ENCODE peak calls at places on chromosomes 12 and 14, in seven cellular contexts. A is CD4-positive, CD25-positive, alpha-beta regulatory T cell; N is astrocyte; Y is SJCRH30; X is IMR-90; K is adipocyte; R is fibroblast of lung. S is an unnamed sample. For H3K4me1, the result is how much of the 10 kb centered on the place peaks cover.

GRCh38 chr14:62103497-62103896 is 341.3 kb downstream of the SNAPC1 start:
- DNase-seq in R (no peak), N (no peak), X (no peak), K (no peak), A (no peak), Y (no peak), S (no peak)

GRCh38 chr12:106114084-106115068 is 24.4 kb downstream of the NUAK1 start:
- DNase-seq in R (no peak), N (no peak), A (no peak), K (peak), X (peak), Y (no peak), S (no peak)

GRCh38 chr14:94009767-94010166 is 12.7 kb downstream of the CCDC197 start:
- DNase-seq in X (peak), A (no peak), N (peak), R (peak), K (peak), Y (peak), S (no peak)

GRCh38 chr12:57143454-57143853 is 4.0 kb downstream of the LRP1-AS start:
- DNase-seq in K (no peak), R (no peak), N (no peak), Y (no peak), X (no peak), A (no peak), S (no peak)

GRCh38 chr12:6957741-6958608 is 6.8 kb downstream of the PTPN6 start:
- DNase-seq in R (no peak), N (no peak), K (no peak), A (no peak), X (no peak), Y (no peak), S (no peak)

GRCh38 chr12:123813349-123813748 is 51.2 kb downstream of the DNAH10 start:
- DNase-seq in R (peak), A (no peak), Y (no peak), K (peak), X (peak), N (peak), S (no peak)

GRCh38 chr12:103421402-103421801 is 74.4 kb downstream of the C12orf42 start:
- DNase-seq in R (no peak), X (no peak), K (no peak), A (no peak), N (no peak), Y (no peak), S (no peak)

GRCh38 chr12:120261951-120262851 is 3.3 kb downstream of the PXN start:
- DNase-seq in Y (no peak), X (no peak), N (no peak), R (no peak), K (no peak), A (no peak), S (peak)

GRCh38 chr12:132572801-132573760 is 37.3 kb downstream of the LRCOL1 start:
- DNase-seq in R (no peak), X (no peak), A (no peak), K (no peak), N (no peak), Y (no peak), S (no peak)

GRCh38 chr12:112096667-112097066 is 11.9 kb downstream of the NAA25 start:
- DNase-seq in A (no peak), R (peak), X (peak), K (peak), Y (no peak), N (peak), S (no peak)

GRCh38 chr12:6363330-6364036 is 11.9 kb downstream of the SCNN1A start:
- DNase-seq in Y (no peak), K (peak), A (peak), N (no peak), X (peak), R (peak), S (peak)

GRCh38 chr12:47988073-47989022 is 15.9 kb downstream of the COL2A1 start:
- DNase-seq in N (peak), R (peak), K (peak), Y (peak), X (peak), A (no peak), S (peak)

GRCh38 chr12:98126637-98127335 is 388.6 kb upstream of the TMPO start:
- DNase-seq in R (no peak), Y (no peak), X (no peak), N (no peak), K (no peak), A (no peak), S (no peak)

GRCh38 chr14:93332032-93332852 is 594 bp downstream of the BTBD7 start:
- DNase-seq in Y (peak), X (peak), K (peak), N (peak), R (peak), A (no peak), S (peak)

GRCh38 chr14:34554540-34555250 is 15.2 kb upstream of the EAPP start:
- DNase-seq in X (peak), N (no peak), K (peak), R (no peak), A (peak), Y (no peak), S (no peak)

GRCh38 chr14:95045836-95046430 is 111.4 kb downstream of the DICER1 start:
- DNase-seq in Y (no peak), A (no peak), K (no peak), N (no peak), X (no peak), R (no peak), S (no peak)

GRCh38 chr14:70416322-70416716 is 571 bp downstream of the SYNJ2BP start:
- DNase-seq in X (peak), N (peak), R (peak), A (no peak), Y (no peak), K (peak), S (no peak)

GRCh38 chr14:55904086-55904485 is 214.1 kb upstream of the PELI2 start:
- DNase-seq in A (no peak), N (no peak), Y (no peak), K (no peak), R (peak), X (no peak), S (no peak)

GRCh38 chr12:86837246-86837645 is 581.1 kb upstream of the MGAT4C start:
- DNase-seq in R (peak), Y (no peak), N (no peak), A (no peak), K (no peak), X (no peak), S (no peak)

GRCh38 chr14:106842687-106843086 is 1316.3 kb downstream of the TMEM121 start:
- DNase-seq in K (no peak), R (no peak), N (no peak), X (no peak), Y (no peak), A (no peak), S (no peak)

GRCh38 chr12:41277019-41277770 is 89.1 kb downstream of the PDZRN4 start:
- DNase-seq in X (peak), R (peak), A (peak), N (peak), Y (peak), K (peak), S (no peak)

GRCh38 chr12:101941306-101942000 is 64.1 kb downstream of the DRAM1 start:
- DNase-seq in A (no peak), K (no peak), R (no peak), N (no peak), Y (no peak), X (no peak), S (no peak)

GRCh38 chr12:69901141-69901900 is 76.3 kb downstream of the MYRFL start:
- DNase-seq in N (no peak), R (no peak), A (no peak), Y (no peak), K (peak), X (no peak), S (no peak)

GRCh38 chr12:46269429-46270241 is 792 bp upstream of the SLC38A1 start:
- DNase-seq in X (no peak), K (no peak), Y (no peak), R (no peak), N (peak), A (peak), S (peak)

GRCh38 chr14:34750670-34751069 is 36.3 kb upstream of the CFL2 start:
- DNase-seq in X (peak), A (no peak), Y (no peak), R (peak), N (peak), K (peak), S (no peak)

GRCh38 chr12:47818382-47818700 is 1.4 kb downstream of the HDAC7 start:
- DNase-seq in K (no peak), Y (no peak), X (peak), A (no peak), R (no peak), N (no peak), S (no peak)

GRCh38 chr14:34983148-34983760 is 462 bp downstream of the SRP54 start:
- DNase-seq in R (no peak), A (no peak), X (no peak), K (no peak), N (no peak), Y (no peak), S (no peak)

GRCh38 chr14:73804636-73805035 is 47.0 kb upstream of the PTGR2 start:
- DNase-seq in Y (no peak), A (no peak), K (no peak), N (no peak), R (no peak), X (no peak), S (no peak)

GRCh38 chr12:27158322-27158721 is 75.9 kb upstream of the C12orf71 start:
- DNase-seq in A (no peak), X (no peak), Y (peak), R (no peak), K (no peak), N (no peak), S (no peak)

GRCh38 chr12:128840862-128841468 is 12.3 kb upstream of the GLT1D1 start:
- DNase-seq in K (no peak), A (no peak), R (no peak), Y (no peak), X (no peak), N (no peak), S (no peak)

GRCh38 chr12:47744778-47745436 is 13.8 kb downstream of the RAPGEF3 start:
- DNase-seq in A (no peak), X (no peak), R (no peak), N (no peak), K (no peak), Y (no peak), S (no peak)

GRCh38 chr14:94394594-94395305 is 6.3 kb upstream of the SERPINA1 start:
- DNase-seq in A (no peak), Y (no peak), K (peak), N (peak), X (peak), R (peak), S (no peak)

GRCh38 chr14:99351166-99352007 is 79.4 kb upstream of the BCL11B start:
- DNase-seq in K (no peak), Y (no peak), R (no peak), A (no peak), X (no peak), N (no peak), S (no peak)

DNA sequence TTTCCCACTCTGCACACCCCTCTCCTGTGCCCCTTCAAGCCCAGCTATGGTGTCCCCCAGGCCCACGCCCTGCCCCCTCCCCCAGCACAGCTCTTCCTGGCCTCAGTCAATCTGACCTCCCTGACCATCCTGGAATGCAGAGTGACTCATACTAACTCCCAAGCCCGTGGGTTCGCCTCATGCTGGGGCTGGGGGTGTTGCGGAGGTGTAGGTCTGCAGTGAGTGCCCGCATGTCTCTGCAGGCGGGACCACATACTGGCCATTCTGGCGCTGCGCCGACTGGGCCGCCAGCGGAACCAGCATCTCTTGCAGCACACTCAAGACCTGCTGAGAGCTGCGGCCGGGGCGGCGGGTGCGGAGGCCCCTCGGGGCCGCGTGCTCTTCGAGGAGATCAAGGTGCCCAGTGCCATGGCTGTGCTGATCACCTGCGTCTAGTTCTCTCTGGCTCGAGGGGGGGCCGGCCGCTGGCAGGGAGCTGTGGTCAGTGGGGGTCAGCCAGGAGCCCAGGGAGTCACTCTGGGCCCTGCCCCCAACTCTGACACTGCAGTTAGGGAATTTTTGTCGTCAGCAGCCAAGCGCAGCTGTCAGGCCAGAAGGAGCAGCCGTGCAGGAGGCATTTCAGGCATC is 13.4 kb upstream of the TNFAIP2 start:
- DNase-seq in N (peak), A (no peak), Y (peak), K (no peak), R (peak), X (peak), S (no peak)
- H3K4me1 ChIP-seq in N (under half), A (under half), Y (half or more), K (under half), R (under half), X (under half), S (under half)

GRCh38 chr12:71652656-71653055 is 11.0 kb downstream of the ZFC3H1 start:
- DNase-seq in Y (no peak), R (no peak), K (peak), A (no peak), N (no peak), X (no peak), S (no peak)
- H3K4me1 ChIP-seq in Y (under half), R (under half), K (under half), A (under half), N (under half), X (under half), S (under half)

DNA sequence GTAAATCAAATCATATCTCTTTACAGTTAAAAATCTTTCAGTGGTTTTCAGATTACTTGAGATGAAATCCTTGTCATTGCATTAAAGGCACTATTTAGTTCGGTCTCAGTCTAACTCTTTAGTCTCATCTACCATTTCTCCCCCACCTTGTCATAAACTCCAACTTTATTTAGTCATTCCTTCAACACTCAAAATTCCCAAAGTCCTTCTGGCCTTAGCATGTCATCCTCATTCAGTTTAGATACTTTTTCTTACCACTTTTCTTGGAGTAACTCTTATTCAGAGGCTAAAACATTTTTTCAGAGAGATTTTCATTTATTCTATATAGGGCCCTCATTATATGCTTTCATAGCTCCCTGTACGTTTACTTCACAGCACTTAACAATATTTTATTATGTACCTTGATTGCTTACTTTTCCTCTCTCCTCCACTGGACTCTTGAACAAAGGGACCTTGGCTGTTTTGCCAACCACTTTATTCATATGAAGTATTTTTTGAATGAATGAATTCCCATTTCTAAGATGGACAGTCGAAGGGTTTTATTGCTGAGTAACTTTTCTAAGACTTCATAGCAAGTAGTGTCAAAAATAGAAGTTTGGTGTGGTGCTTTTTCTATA is 12.8 kb downstream of the USP15 start:
- DNase-seq in Y (no peak), N (no peak), A (no peak), R (no peak), X (no peak), K (no peak), S (no peak)
- H3K4me1 ChIP-seq in Y (under half), N (under half), A (half or more), R (under half), X (under half), K (under half), S (half or more)

DNA sequence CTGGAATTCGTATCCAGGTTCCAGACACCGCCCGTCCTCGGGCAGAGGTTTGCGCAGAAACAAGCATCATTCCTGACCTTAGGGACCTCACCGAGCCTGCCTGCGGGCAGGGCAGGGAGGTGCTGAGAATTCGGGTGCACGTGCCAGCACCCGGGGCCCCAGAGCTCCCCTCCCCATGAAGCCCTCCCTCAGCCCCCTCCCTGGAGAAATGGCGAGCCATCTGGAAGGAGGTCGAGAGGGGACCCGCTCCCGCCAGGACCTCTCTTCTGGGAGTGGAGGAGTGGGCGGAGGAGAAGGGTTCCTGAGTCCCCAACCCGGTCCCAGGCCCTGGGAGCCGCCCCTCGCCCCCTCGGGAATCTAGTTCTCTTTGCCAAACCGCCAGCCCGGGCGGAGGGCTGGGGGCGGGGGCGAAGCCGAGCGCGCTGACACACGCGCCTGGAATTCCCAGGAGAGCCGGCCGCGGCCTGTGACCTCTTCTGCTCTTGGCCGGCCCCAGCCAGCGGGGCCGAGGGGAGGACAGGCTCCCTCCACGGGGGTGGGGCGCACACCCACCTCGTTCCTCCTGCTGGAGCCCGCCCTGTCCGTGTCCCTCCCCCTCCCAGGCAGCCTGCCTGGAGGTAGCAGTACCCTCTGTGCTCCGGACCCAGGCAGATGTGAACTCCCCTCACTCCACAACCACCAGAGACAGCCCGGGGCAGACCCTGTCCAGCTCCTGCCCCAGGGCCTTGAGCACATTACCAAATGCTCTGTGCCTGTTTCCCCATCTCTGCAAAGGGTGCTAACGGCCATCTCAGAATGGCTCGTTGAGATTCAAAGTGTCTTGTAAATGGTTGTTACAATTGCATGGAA is 23.0 kb upstream of the GPR132 start:
- DNase-seq in Y (no peak), N (peak), A (no peak), R (peak), X (peak), K (peak), S (no peak)
- H3K4me1 ChIP-seq in Y (under half), N (under half), A (under half), R (under half), X (under half), K (under half), S (under half)

GRCh38 chr12:52234226-52234810 is 1.3 kb downstream of the KRT7 start:
- DNase-seq in A (no peak), N (no peak), Y (no peak), X (no peak), K (no peak), R (no peak), S (no peak)
- H3K4me1 ChIP-seq in A (under half), N (under half), Y (under half), X (under half), K (half or more), R (under half), S (under half)

GRCh38 chr12:104516821-104517220 is 60.1 kb downstream of the CHST11 start:
- DNase-seq in A (no peak), Y (no peak), R (no peak), X (no peak), K (no peak), N (no peak), S (no peak)
- H3K4me1 ChIP-seq in A (half or more), Y (under half), R (under half), X (under half), K (under half), N (under half), S (under half)

DNA sequence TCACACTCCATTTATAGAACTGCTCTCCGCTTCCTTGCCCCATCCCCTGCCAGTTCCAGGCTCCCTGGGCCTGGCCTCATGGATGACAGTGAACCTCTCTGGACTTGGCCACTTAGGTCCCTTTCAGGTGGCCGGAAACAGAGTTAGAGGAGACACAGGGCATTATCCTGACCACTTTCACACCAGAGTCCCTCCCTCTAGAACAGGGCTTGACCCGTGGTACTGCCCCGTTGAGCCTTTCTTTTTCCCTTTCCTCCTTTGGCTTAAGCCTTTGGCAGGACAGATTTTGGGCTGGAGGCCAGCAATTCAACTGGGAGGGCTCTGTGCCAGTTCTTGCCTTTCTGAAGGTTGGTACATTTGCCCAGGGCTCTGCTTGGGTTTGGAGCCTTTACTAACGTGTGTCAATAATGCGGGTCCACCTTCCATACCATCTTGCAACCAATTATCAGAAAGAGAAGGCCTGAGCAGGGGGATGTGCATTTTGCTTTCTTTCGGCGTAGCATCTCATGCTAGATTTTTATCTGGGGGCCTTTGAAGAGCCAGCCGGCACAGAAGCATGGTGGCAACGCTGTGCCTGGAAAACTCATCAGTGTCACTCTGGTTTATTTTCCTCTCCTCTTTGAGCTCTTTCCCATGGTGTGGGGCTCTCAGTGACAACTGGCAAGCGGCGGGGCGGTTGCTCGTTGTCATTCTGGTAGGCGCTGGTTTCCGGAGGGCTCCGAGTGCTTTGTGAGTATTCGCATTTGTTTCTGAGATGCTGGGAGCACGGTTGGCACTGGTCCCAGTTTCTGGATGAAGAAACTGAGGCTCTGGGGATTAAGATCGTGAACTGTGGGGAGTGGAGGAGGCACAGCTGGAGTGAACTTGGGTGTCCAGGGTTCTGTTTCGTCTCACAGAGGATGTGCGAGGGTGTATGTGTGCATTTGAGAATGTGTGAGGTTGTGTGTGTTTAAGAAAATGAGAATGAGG is 23.0 kb downstream of the TPCN1 start:
- DNase-seq in X (no peak), N (no peak), Y (no peak), A (no peak), R (no peak), K (peak), S (no peak)
- H3K4me1 ChIP-seq in X (under half), N (under half), Y (half or more), A (under half), R (under half), K (half or more), S (under half)

DNA sequence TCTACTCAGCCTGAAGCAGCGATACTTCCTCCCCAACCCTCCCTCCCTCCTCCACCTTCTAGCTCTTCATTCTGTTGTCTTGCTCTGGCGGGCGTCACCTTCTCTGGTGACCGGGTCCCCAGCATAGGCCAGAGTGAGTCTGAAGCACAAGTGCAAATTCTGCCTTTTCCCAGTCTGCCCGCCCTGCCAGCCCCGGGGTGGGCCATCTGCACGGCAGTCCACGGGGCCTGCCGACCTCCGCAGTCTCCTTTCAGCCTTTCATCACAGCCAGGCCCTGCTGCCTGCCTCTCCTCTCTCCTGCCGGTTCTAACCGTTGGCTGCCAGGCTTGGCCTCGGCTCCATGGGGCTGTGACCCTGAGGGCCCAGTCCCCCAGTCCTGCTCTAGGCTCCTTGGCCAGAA is 58.7 kb downstream of the TESC start:
- DNase-seq in K (no peak), N (no peak), A (no peak), R (no peak), Y (no peak), X (no peak), S (no peak)
- H3K4me1 ChIP-seq in K (under half), N (under half), A (under half), R (under half), Y (under half), X (under half), S (under half)